ENCODE peak calls at places on chromosomes 1 and 21, in four cellular contexts. One of them, this sample, is unnamed.

GRCh38 chr1:98331232-98331631 is 330.3 kb upstream of the SNX7 start:
- DNase-seq in transverse colon: no peak
- DNase-seq in heart right ventricle: no peak
- DNase-seq in esophagus muscularis mucosa: no peak
- DNase-seq in this sample: no peak

GRCh38 chr1:200306954-200307754 is 102.7 kb downstream of the ZNF281 start:
- DNase-seq in esophagus muscularis mucosa: no peak
- DNase-seq in transverse colon: no peak
- DNase-seq in heart right ventricle: no peak
- DNase-seq in this sample: no peak

GRCh38 chr1:55823521-55824296 is 608.5 kb upstream of the USP24 start:
- DNase-seq in heart right ventricle: no peak
- DNase-seq in esophagus muscularis mucosa: no peak
- DNase-seq in transverse colon: no peak
- DNase-seq in this sample: no peak

GRCh38 chr1:23904748-23905357 is 8.3 kb downstream of the CNR2 start:
- DNase-seq in esophagus muscularis mucosa: no peak
- DNase-seq in heart right ventricle: no peak
- DNase-seq in transverse colon: no peak
- DNase-seq in this sample: no peak

GRCh38 chr1:219506337-219506944 is 106.5 kb downstream of the ZC3H11B start:
- DNase-seq in transverse colon: no peak
- DNase-seq in esophagus muscularis mucosa: no peak
- DNase-seq in heart right ventricle: no peak
- DNase-seq in this sample: no peak

GRCh38 chr1:15153184-15153841 is at the start of gene TMEM51:
- DNase-seq in heart right ventricle: peak
- DNase-seq in transverse colon: peak
- DNase-seq in esophagus muscularis mucosa: no peak
- DNase-seq in this sample: peak

GRCh38 chr1:57424231-57425027 is 569 bp upstream of the DAB1 start:
- DNase-seq in heart right ventricle: peak
- DNase-seq in esophagus muscularis mucosa: no peak
- DNase-seq in transverse colon: no peak
- DNase-seq in this sample: peak

GRCh38 chr1:205570796-205571537 is 60.8 kb downstream of the ELK4 start:
- DNase-seq in heart right ventricle: no peak
- DNase-seq in esophagus muscularis mucosa: no peak
- DNase-seq in transverse colon: peak
- DNase-seq in this sample: no peak

GRCh38 chr1:156282143-156282478 is 514 bp downstream of the SMG5 start:
- DNase-seq in esophagus muscularis mucosa: no peak
- DNase-seq in heart right ventricle: no peak
- DNase-seq in transverse colon: no peak
- DNase-seq in this sample: no peak

GRCh38 chr1:183986941-183987340 is 50.6 kb downstream of the COLGALT2 start:
- DNase-seq in transverse colon: no peak
- DNase-seq in esophagus muscularis mucosa: no peak
- DNase-seq in heart right ventricle: no peak
- DNase-seq in this sample: no peak

GRCh38 chr1:219173758-219174671 is at the start of gene LYPLAL1:
- DNase-seq in heart right ventricle: peak
- DNase-seq in transverse colon: peak
- DNase-seq in esophagus muscularis mucosa: peak
- DNase-seq in this sample: peak

GRCh38 chr1:243294723-243295121 is 38.9 kb downstream of the SDCCAG8 start:
- DNase-seq in heart right ventricle: no peak
- DNase-seq in esophagus muscularis mucosa: no peak
- DNase-seq in transverse colon: no peak
- DNase-seq in this sample: no peak

GRCh38 chr21:40386301-40386911 is 460.6 kb downstream of the DSCAM start:
- DNase-seq in heart right ventricle: peak
- DNase-seq in esophagus muscularis mucosa: no peak
- DNase-seq in transverse colon: peak
- DNase-seq in this sample: peak

GRCh38 chr1:29120367-29120766 is 3.3 kb downstream of the TMEM200B start:
- DNase-seq in heart right ventricle: no peak
- DNase-seq in transverse colon: no peak
- DNase-seq in esophagus muscularis mucosa: no peak
- DNase-seq in this sample: no peak

GRCh38 chr21:26469789-26470188 is 103.3 kb downstream of the CYYR1 start:
- DNase-seq in esophagus muscularis mucosa: no peak
- DNase-seq in transverse colon: no peak
- DNase-seq in heart right ventricle: no peak
- DNase-seq in this sample: peak

GRCh38 chr1:165356876-165357275 is 361 bp upstream of the LMX1A start:
- DNase-seq in esophagus muscularis mucosa: peak
- DNase-seq in transverse colon: no peak
- DNase-seq in heart right ventricle: no peak
- DNase-seq in this sample: peak

GRCh38 chr1:208909011-208909410 is 664.8 kb upstream of the PLXNA2 start:
- DNase-seq in esophagus muscularis mucosa: no peak
- DNase-seq in heart right ventricle: no peak
- DNase-seq in transverse colon: no peak
- DNase-seq in this sample: no peak

GRCh38 chr1:11918779-11919519 is 7.3 kb downstream of the KIAA2013 start:
- DNase-seq in esophagus muscularis mucosa: no peak
- DNase-seq in transverse colon: no peak
- DNase-seq in heart right ventricle: peak
- DNase-seq in this sample: peak

GRCh38 chr1:201766117-201766863 is 62.7 kb upstream of the IPO9 start:
- DNase-seq in esophagus muscularis mucosa: no peak
- DNase-seq in heart right ventricle: no peak
- DNase-seq in transverse colon: no peak
- DNase-seq in this sample: peak

GRCh38 chr1:2913091-2913490 is 108.2 kb upstream of the ACTRT2 start:
- DNase-seq in transverse colon: no peak
- DNase-seq in heart right ventricle: no peak
- DNase-seq in esophagus muscularis mucosa: no peak
- DNase-seq in this sample: no peak

GRCh38 chr1:173870252-173871075 is 2.3 kb downstream of the ZBTB37 start:
- DNase-seq in heart right ventricle: no peak
- DNase-seq in esophagus muscularis mucosa: no peak
- DNase-seq in transverse colon: peak
- DNase-seq in this sample: no peak

GRCh38 chr1:179591253-179591591 is 410 bp upstream of the TDRD5 start:
- DNase-seq in esophagus muscularis mucosa: no peak
- DNase-seq in transverse colon: no peak
- DNase-seq in heart right ventricle: no peak
- DNase-seq in this sample: no peak
- H3K4me3 ChIP-seq in esophagus muscularis mucosa: peak
- H3K4me3 ChIP-seq in transverse colon: peak
- H3K4me3 ChIP-seq in heart right ventricle: no peak
- H3K4me3 ChIP-seq in this sample: peak

DNA sequence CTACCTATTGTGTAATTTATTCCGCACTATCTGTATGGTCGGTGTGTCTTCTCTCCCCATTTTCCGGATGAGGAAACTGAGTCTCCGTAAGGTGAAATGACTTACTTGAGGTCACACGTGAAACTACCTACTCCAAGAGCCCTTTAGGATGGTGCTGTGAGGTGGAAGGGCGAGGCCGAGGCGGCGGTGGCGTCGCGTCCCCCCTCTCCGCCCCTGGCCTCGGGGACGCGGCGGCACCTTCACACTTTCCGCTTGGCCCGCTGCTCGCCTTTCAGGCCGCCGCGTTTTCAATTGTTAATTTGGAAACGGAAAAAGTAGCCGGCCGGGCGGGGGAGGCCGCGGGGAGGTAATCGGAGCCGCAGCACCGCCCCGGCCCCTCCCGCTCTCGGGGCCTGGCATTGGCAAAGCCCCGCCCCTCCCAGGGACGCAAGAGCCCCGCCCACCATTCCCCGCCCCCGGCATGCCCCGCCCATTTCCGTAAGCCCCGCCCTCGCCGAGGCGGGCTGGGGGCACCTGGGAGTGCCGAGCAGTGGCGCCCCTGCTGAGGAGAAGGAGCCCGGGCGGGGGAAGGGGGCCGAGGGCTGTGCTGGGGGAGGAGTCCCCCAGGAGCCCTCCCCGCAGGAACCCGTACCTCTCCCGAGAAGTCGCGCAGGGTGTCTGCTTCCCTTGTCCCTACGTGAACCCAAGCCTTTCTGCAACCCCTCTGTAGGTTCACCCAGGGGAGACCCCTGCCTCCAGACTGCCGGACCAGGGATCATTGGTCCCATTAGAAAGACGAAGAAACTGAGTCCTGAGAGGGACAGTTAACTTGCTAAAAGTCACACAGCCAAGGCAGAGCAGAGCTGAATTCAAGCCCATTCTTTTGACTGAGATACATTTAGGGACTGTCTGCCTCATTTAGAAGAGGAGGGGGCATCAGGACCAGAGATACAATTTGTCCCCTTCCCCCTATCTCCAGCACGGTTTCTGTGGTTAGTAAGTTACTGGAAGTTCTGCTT is 18.8 kb downstream of the KCNQ4 start:
- DNase-seq in esophagus muscularis mucosa: peak
- DNase-seq in heart right ventricle: peak
- DNase-seq in transverse colon: peak
- DNase-seq in this sample: peak
- H3K27ac ChIP-seq in esophagus muscularis mucosa: peak
- H3K27ac ChIP-seq in heart right ventricle: peak
- H3K27ac ChIP-seq in transverse colon: peak
- H3K27ac ChIP-seq in this sample: peak

DNA sequence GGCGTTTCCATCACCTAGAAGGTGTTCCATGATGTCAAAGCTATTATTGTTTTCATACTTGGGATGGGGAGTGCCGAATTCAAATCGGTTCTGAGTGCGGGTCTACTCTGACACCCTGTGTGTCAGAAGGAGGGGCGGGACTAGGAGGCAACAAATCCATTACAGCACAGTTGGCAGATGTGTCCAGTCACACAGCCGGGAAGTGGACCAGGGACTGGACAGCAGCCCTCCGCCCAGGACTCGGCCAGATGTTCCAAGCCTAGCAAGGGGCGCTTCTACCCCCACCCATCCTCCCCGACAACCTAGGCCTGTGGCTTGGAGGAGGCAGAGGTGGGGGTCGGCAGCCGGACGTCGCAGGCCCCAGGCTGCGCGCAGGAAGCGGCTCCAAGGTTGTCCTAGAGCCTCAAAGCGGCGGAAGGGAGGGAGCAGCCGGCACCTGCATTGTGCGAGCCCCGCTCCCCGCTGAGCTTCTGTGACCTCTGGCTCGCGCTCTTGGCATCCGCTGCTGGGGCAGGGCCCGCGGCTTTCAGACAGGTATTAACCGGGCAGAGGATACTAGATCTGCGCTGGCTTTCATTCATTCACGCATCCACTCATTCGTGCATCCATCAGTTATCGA is 20.5 kb upstream of the MYCL start:
- DNase-seq in esophagus muscularis mucosa: no peak
- DNase-seq in transverse colon: no peak
- DNase-seq in heart right ventricle: no peak
- DNase-seq in this sample: peak
- H3K4me3 ChIP-seq in esophagus muscularis mucosa: peak
- H3K4me3 ChIP-seq in transverse colon: no peak
- H3K4me3 ChIP-seq in heart right ventricle: no peak
- H3K4me3 ChIP-seq in this sample: no peak

DNA sequence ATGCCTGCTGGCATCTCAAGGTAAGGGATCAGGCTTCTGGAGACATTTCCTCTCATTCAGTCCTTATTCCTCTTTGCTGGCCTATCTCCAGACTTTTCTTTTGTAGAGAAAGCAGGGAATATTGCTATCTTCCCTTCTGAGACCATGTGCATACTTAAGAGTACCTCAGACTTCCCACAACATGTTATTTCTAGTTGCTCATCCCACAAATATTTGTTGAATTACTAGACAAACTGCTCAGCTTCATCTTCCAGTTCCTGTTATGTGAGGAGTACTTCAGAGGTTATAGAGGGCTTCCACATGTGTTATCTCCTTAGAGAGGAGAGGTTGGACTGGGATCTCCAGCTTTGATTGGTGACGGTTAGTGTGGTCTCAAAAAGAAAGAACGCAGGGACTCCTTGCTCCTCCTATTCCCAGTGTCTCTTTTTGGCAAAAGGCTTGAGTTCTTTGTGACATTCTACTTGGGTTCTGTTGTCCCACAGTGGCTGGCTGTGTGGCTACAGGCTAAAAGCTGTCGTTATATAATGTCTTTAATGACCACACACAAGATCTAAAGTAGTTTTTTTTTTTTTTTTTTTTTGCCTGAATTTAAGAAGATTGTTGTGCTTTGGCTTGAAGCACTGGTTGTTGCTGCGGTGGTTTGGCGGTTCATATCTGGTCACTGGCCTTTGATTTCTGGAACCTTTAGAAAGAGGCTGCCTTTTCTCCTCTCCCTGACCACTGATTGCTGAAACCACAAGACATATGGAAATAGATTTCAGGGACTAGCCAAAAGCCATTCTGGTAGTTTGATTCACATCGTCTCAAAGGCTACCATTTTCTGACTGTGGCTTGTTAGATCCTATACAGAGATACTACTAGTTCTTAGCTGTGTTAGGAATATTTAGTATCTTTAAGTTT is 78.7 kb downstream of the FGGY start:
- DNase-seq in heart right ventricle: no peak
- DNase-seq in transverse colon: no peak
- DNase-seq in esophagus muscularis mucosa: no peak
- DNase-seq in this sample: no peak
- H3K27ac ChIP-seq in heart right ventricle: peak
- H3K27ac ChIP-seq in transverse colon: peak
- H3K27ac ChIP-seq in esophagus muscularis mucosa: no peak
- H3K27ac ChIP-seq in this sample: no peak

This sample was measured in right cardiac atrium.